ENCODE peak calls at places on chromosomes 4 and X, in nine cellular contexts. Y is Karpas-422; J is colonic mucosa; T is pancreas; N is PC-9; M is Panc1; D is heart left ventricle; X is CD4-positive, alpha-beta T cell; A is caudate nucleus. E is an unnamed sample.

GRCh38 chrX:136497556-136498048 is at the start of gene HTATSF1:
- DNase-seq in Y (peak), J (no peak), T (no peak), N (peak), M (no peak), D (no peak), X (peak), A (no peak), E (no peak)

GRCh38 chr4:48341776-48342558 is 638 bp downstream of the SLAIN2 start:
- DNase-seq in Y (peak), J (peak), T (peak), N (no peak), M (no peak), D (peak), X (peak), A (no peak), E (peak)

GRCh38 chr4:80454561-80454960 is 119.0 kb downstream of the CFAP299 start:
- DNase-seq in Y (no peak), J (no peak), T (no peak), N (no peak), M (no peak), D (no peak), X (no peak), A (no peak), E (no peak)

GRCh38 chr4:110287130-110287529 is 88.7 kb upstream of the ELOVL6 start:
- DNase-seq in Y (no peak), J (no peak), T (no peak), N (peak), M (no peak), D (no peak), X (no peak), A (no peak), E (no peak)

GRCh38 chr4:5686338-5686737 is 22.0 kb downstream of the EVC2 start:
- DNase-seq in Y (no peak), J (no peak), T (no peak), N (no peak), M (no peak), D (no peak), X (no peak), A (no peak), E (no peak)

GRCh38 chr4:28373601-28374000 is 1513.0 kb downstream of the STIM2 start:
- DNase-seq in Y (no peak), J (no peak), T (no peak), N (no peak), M (no peak), D (no peak), X (no peak), A (no peak), E (no peak)

GRCh38 chrX:53717205-53717604 is 30.7 kb upstream of the HUWE1 start:
- DNase-seq in Y (no peak), J (no peak), T (no peak), N (no peak), M (no peak), D (no peak), X (no peak), A (no peak), E (no peak)

GRCh38 chr4:44425614-44426208 is 22.9 kb downstream of the KCTD8 start:
- DNase-seq in Y (no peak), J (no peak), T (no peak), N (no peak), M (no peak), D (no peak), X (no peak), A (no peak), E (no peak)

GRCh38 chrX:14351889-14352288 is 177.4 kb upstream of the GLRA2 start:
- DNase-seq in Y (no peak), J (no peak), T (no peak), N (no peak), M (no peak), D (no peak), X (no peak), A (no peak), E (no peak)

GRCh38 chrX:24495700-24496099 is 30.6 kb downstream of the PDK3 start:
- DNase-seq in Y (no peak), J (no peak), T (no peak), N (no peak), M (no peak), D (no peak), X (no peak), A (no peak), E (no peak)

GRCh38 chr4:4490041-4490440 is 51.8 kb downstream of the STX18 start:
- DNase-seq in Y (no peak), J (no peak), T (no peak), N (no peak), M (no peak), D (no peak), X (no peak), A (no peak), E (no peak)

GRCh38 chrX:70332600-70332999 is 42.7 kb downstream of the KIF4A start:
- DNase-seq in Y (no peak), J (no peak), T (no peak), N (no peak), M (no peak), D (no peak), X (no peak), A (no peak), E (no peak)

GRCh38 chrX:119826399-119826959 is 26.3 kb downstream of the UPF3B start:
- DNase-seq in Y (no peak), J (no peak), T (no peak), N (peak), M (peak), D (no peak), X (no peak), A (no peak), E (no peak)

GRCh38 chr4:10461091-10461849 is 4.0 kb upstream of the ZNF518B start:
- DNase-seq in Y (peak), J (peak), T (peak), N (no peak), M (peak), D (peak), X (peak), A (no peak), E (no peak)

GRCh38 chrX:39476596-39476995 is 621.2 kb downstream of the BCOR start:
- DNase-seq in Y (no peak), J (no peak), T (no peak), N (no peak), M (no peak), D (peak), X (no peak), A (no peak), E (no peak)

GRCh38 chr4:8215001-8215427 is 15.9 kb downstream of the SH3TC1 start:
- DNase-seq in Y (no peak), J (no peak), T (no peak), N (no peak), M (no peak), D (no peak), X (no peak), A (no peak), E (no peak)

GRCh38 chr4:73068496-73069337 is 799 bp downstream of the COX18 start:
- DNase-seq in Y (peak), J (peak), T (peak), N (no peak), M (peak), D (no peak), X (no peak), A (no peak), E (no peak)

GRCh38 chr4:138045036-138045435 is 197.1 kb downstream of the SLC7A11 start:
- DNase-seq in Y (no peak), J (no peak), T (no peak), N (no peak), M (no peak), D (no peak), X (no peak), A (no peak), E (no peak)

GRCh38 chr4:172826346-172826745 is 342.3 kb upstream of the GALNT7 start:
- DNase-seq in Y (no peak), J (no peak), T (no peak), N (no peak), M (no peak), D (no peak), X (no peak), A (no peak), E (no peak)

GRCh38 chrX:9656871-9657270 is 108.8 kb downstream of the GPR143 start:
- DNase-seq in Y (no peak), J (no peak), T (no peak), N (peak), M (no peak), D (no peak), X (no peak), A (no peak), E (no peak)

GRCh38 chr4:7761720-7762119 is 177.9 kb downstream of the AFAP1 start:
- DNase-seq in Y (peak), J (peak), T (no peak), N (no peak), M (no peak), D (peak), X (peak), A (peak), E (peak)

GRCh38 chr4:139603576-139604387 is 47.8 kb upstream of the SETD7 start:
- DNase-seq in Y (peak), J (peak), T (peak), N (peak), M (no peak), D (no peak), X (no peak), A (no peak), E (peak)

GRCh38 chr4:122715221-122715620 is 17.3 kb upstream of the BBS12 start:
- DNase-seq in Y (no peak), J (no peak), T (no peak), N (no peak), M (no peak), D (no peak), X (no peak), A (no peak), E (no peak)

GRCh38 chr4:6463311-6464289 is 8.8 kb downstream of the PPP2R2C start:
- DNase-seq in Y (no peak), J (no peak), T (no peak), N (no peak), M (no peak), D (no peak), X (no peak), A (peak), E (peak)

GRCh38 chr4:185902654-185903053 is 90.7 kb upstream of the SORBS2 start:
- DNase-seq in Y (no peak), J (no peak), T (no peak), N (no peak), M (no peak), D (no peak), X (no peak), A (no peak), E (no peak)

GRCh38 chr4:113596396-113596795 is 165.1 kb downstream of the CAMK2D start:
- DNase-seq in Y (no peak), J (no peak), T (no peak), N (no peak), M (no peak), D (no peak), X (no peak), A (no peak), E (no peak)

GRCh38 chr4:113594231-113594556 is 167.3 kb downstream of the CAMK2D start:
- DNase-seq in Y (no peak), J (no peak), T (no peak), N (no peak), M (no peak), D (no peak), X (no peak), A (no peak), E (no peak)

GRCh38 chr4:113588895-113589668 is 172.5 kb downstream of the CAMK2D start:
- DNase-seq in Y (peak), J (no peak), T (no peak), N (no peak), M (no peak), D (no peak), X (no peak), A (no peak), E (no peak)

GRCh38 chr4:113591982-113592381 is 169.6 kb downstream of the CAMK2D start:
- DNase-seq in Y (no peak), J (no peak), T (no peak), N (no peak), M (no peak), D (no peak), X (no peak), A (no peak), E (no peak)

GRCh38 chr4:113593400-113594230 is 167.9 kb downstream of the CAMK2D start:
- DNase-seq in Y (peak), J (no peak), T (no peak), N (no peak), M (no peak), D (no peak), X (no peak), A (no peak), E (no peak)
- H3K27ac ChIP-seq in Y (peak), J (no peak), T (no peak), N (no peak), M (no peak), D (peak), X (no peak), A (no peak), E (no peak)

DNA sequence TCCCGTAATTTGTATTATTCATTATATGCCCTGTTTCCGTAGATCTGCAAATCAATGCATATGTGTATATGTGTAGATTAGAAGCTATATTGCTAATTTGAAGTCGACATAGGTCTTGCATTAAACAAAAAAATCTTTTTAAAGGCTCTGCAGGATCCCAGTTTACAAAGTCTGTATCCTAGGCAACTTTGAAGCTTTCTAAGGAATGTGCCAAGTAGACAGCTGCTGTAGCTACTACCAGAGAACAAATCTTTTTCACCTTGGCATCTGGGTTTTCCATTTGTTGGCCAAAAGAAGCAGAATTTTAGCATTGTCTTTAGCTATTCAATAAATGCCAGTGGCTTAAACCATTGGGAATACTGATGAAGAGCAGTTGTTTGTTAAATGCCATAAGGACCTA is 88.0 kb downstream of the NAA11 start:
- DNase-seq in Y (no peak), J (no peak), T (no peak), N (no peak), M (no peak), D (no peak), X (no peak), A (no peak), E (no peak)
- H3K27ac ChIP-seq in Y (no peak), J (no peak), T (no peak), N (no peak), M (no peak), D (no peak), X (no peak), A (no peak), E (no peak)

GRCh38 chr4:94765653-94766052 is 7.9 kb downstream of the BMPR1B start:
- DNase-seq in Y (no peak), J (no peak), T (no peak), N (no peak), M (no peak), D (no peak), X (no peak), A (no peak), E (no peak)
- H3K27ac ChIP-seq in Y (no peak), J (no peak), T (no peak), N (no peak), M (no peak), D (no peak), X (no peak), A (no peak), E (no peak)

GRCh38 chrX:116240446-116240845 is 69.9 kb downstream of the AGTR2 start:
- DNase-seq in Y (no peak), J (no peak), T (peak), N (peak), M (no peak), D (no peak), X (no peak), A (no peak), E (no peak)
- H3K27ac ChIP-seq in Y (no peak), J (peak), T (no peak), N (peak), M (no peak), D (no peak), X (no peak), A (no peak), E (no peak)

GRCh38 chr4:160825644-160826338 is 1338.0 kb downstream of the FSTL5 start:
- DNase-seq in Y (no peak), J (no peak), T (no peak), N (no peak), M (no peak), D (no peak), X (no peak), A (no peak), E (no peak)
- H3K27ac ChIP-seq in Y (no peak), J (no peak), T (no peak), N (no peak), M (no peak), D (no peak), X (no peak), A (no peak), E (no peak)

E was measured in substantia nigra.